ENCODE peak calls at places on chromosomes 13 and 19, in seven cellular contexts. L is SHP77; I is neural progenitor cell; W is activated CD4-positive, CD25-positive, alpha-beta regulatory T cell treated with anti-CD3 and anti-CD28 coated beads, Interleukin-2, amount 50 U/mL, for 16 hours; V is nephron progenitor cell; Z is effector CD4-positive, alpha-beta T cell; K is astrocyte of the spinal cord. P is an unnamed sample.

GRCh38 chr19:18645035-18645511 is 8.2 kb downstream of the KLHL26 start:
- DNase-seq in Z (no peak), I (no peak), K (no peak), W (no peak), V (no peak), L (no peak), P (no peak)

GRCh38 chr13:98751397-98752110 is 918 bp downstream of the SLC15A1 start:
- DNase-seq in I (peak), Z (no peak), W (no peak), V (peak), K (peak), L (no peak), P (no peak)

GRCh38 chr19:49676136-49676689 is 858 bp upstream of the PRMT1 start:
- DNase-seq in W (peak), V (peak), I (peak), L (peak), K (peak), Z (no peak), P (peak)

GRCh38 chr13:43684947-43685725 is 101.6 kb downstream of the ENOX1 start:
- DNase-seq in L (no peak), W (no peak), K (no peak), I (no peak), Z (no peak), V (no peak), P (no peak)

GRCh38 chr19:42455621-42456081 is 12.9 kb upstream of the CXCL17 start:
- DNase-seq in Z (no peak), K (no peak), I (no peak), W (no peak), V (no peak), L (no peak), P (no peak)

GRCh38 chr13:23460309-23460708 is 26.8 kb upstream of the SACS start:
- DNase-seq in K (no peak), L (no peak), I (no peak), W (no peak), Z (no peak), V (no peak), P (no peak)

GRCh38 chr13:31110617-31111016 is 51.1 kb downstream of the HSPH1 start:
- DNase-seq in K (no peak), V (peak), I (no peak), Z (no peak), L (no peak), W (no peak), P (no peak)

GRCh38 chr19:54029930-54030490 is 33.7 kb downstream of the VSTM1 start:
- DNase-seq in W (peak), I (peak), L (peak), V (peak), Z (peak), K (peak), P (no peak)

GRCh38 chr19:1259206-1259872 is 9.8 kb upstream of the CIRBP start:
- DNase-seq in K (peak), L (peak), I (peak), Z (peak), W (no peak), V (peak), P (no peak)

GRCh38 chr13:64819081-64819480 is 2411.1 kb downstream of the PCDH9 start:
- DNase-seq in K (peak), V (no peak), W (no peak), Z (no peak), L (no peak), I (no peak), P (no peak)

GRCh38 chr13:103324641-103325040 is 258.4 kb upstream of the SLC10A2 start:
- DNase-seq in K (no peak), I (no peak), Z (no peak), V (no peak), L (no peak), W (no peak), P (no peak)

GRCh38 chr13:109818136-109818535 is 31.8 kb upstream of the IRS2 start:
- DNase-seq in I (no peak), K (no peak), W (no peak), Z (no peak), L (no peak), V (no peak), P (no peak)

GRCh38 chr13:88932950-88933349 is 1261.8 kb downstream of the SLITRK5 start:
- DNase-seq in K (no peak), W (no peak), L (peak), Z (no peak), V (no peak), I (no peak), P (no peak)

GRCh38 chr19:44948237-44948636 is 2.4 kb downstream of the APOC2 start:
- DNase-seq in K (no peak), I (no peak), Z (no peak), W (no peak), V (no peak), L (no peak), P (no peak)

GRCh38 chr13:113650731-113651148 is 7.3 kb downstream of the ATP4B start:
- DNase-seq in I (no peak), L (peak), K (no peak), V (no peak), Z (no peak), W (no peak), P (no peak)

GRCh38 chr13:45063261-45063870 is 56.9 kb upstream of the GTF2F2 start:
- DNase-seq in K (peak), V (no peak), W (no peak), Z (no peak), L (no peak), I (no peak), P (no peak)

GRCh38 chr13:108342369-108343289 is 73.1 kb downstream of the TNFSF13B start:
- DNase-seq in W (no peak), K (peak), L (peak), Z (peak), I (peak), V (no peak), P (peak)